ENCODE peak calls at places on chromosomes 13 and 19, in eight cellular contexts. D, M, Z, I, S, O, V and L are unnamed samples.

GRCh38 chr13:59533561-59534337 is 630.0 kb downstream of the DIAPH3 start:
- DNase-seq in M (no peak), O (no peak), I (no peak), S (no peak), V (peak; percentile 75), Z (peak; percentile 7), D (no peak), L (no peak)

GRCh38 chr13:41383400-41383799 is 72.3 kb downstream of the NAA16 start:
- DNase-seq in D (no peak), M (no peak), O (no peak), V (peak; percentile 18), S (no peak), I (no peak), Z (no peak), L (no peak)

GRCh38 chr13:101209206-101209893 is 207.0 kb downstream of the NALCN start:
- DNase-seq in M (no peak), D (no peak), V (no peak), O (no peak), I (no peak), S (no peak), Z (no peak), L (no peak)

GRCh38 chr19:8506402-8506957 is 4.0 kb upstream of the PRAM1 start:
- DNase-seq in I (peak; percentile 59), M (no peak), D (no peak), O (no peak), Z (no peak), S (no peak), V (no peak), L (no peak)

GRCh38 chr13:73061478-73062275 is 2.9 kb downstream of the KLF5 start:
- DNase-seq in I (no peak), D (no peak), O (no peak), M (peak; percentile 54), Z (no peak), V (no peak), S (no peak), L (no peak)

GRCh38 chr13:99031725-99032298 is 53.9 kb upstream of the DOCK9 start:
- DNase-seq in D (no peak), M (no peak), I (no peak), V (no peak), O (no peak), S (no peak), Z (no peak), L (no peak)

GRCh38 chr13:113646376-113646775 is 11.6 kb downstream of the ATP4B start:
- DNase-seq in M (no peak), S (no peak), V (no peak), I (no peak), O (no peak), D (no peak), Z (no peak), L (no peak)

GRCh38 chr19:29528946-29529645 is 3.3 kb downstream of the VSTM2B start:
- DNase-seq in I (no peak), S (no peak), V (no peak), Z (peak; percentile 28), D (no peak), M (no peak), O (no peak), L (no peak)

GRCh38 chr13:59906413-59907027 is 257.2 kb downstream of the DIAPH3 start:
- DNase-seq in S (no peak), M (no peak), Z (peak; percentile 9), D (no peak), V (peak; percentile 26), O (no peak), I (peak; percentile 7), L (no peak)

GRCh38 chr19:38452430-38453366 is 19.2 kb downstream of the RYR1 start:
- DNase-seq in Z (peak; percentile 69), V (no peak), S (no peak), O (no peak), M (peak; percentile 83), I (no peak), D (no peak), L (no peak)

GRCh38 chr13:60019119-60019993 is 144.4 kb downstream of the DIAPH3 start:
- DNase-seq in Z (no peak), M (no peak), V (peak; percentile 8), I (no peak), O (no peak), S (no peak), D (no peak), L (no peak)

GRCh38 chr19:58058428-58058827 is 654 bp upstream of the ZNF135 start:
- DNase-seq in M (no peak), O (no peak), Z (no peak), V (no peak), S (no peak), D (no peak), I (no peak), L (no peak)

GRCh38 chr13:113507564-113508210 is 17.2 kb upstream of the DCUN1D2 start:
- DNase-seq in S (no peak), Z (no peak), D (no peak), V (no peak), M (no peak), O (no peak), I (no peak), L (no peak)

GRCh38 chr19:35940078-35940775 is 4.1 kb downstream of the LRFN3 start:
- DNase-seq in O (no peak), I (no peak), V (no peak), M (no peak), Z (no peak), D (no peak), S (no peak), L (no peak)

GRCh38 chr19:14804755-14805154 is 26.4 kb upstream of the ADGRE2 start:
- DNase-seq in M (no peak), D (no peak), Z (no peak), O (no peak), S (no peak), V (no peak), I (peak; percentile 80), L (no peak)

GRCh38 chr19:5038631-5039271 is 69.8 kb downstream of the KDM4B start:
- DNase-seq in I (no peak), M (no peak), D (no peak), O (no peak), V (no peak), Z (peak; percentile 54), S (peak; percentile 52), L (no peak)

GRCh38 chr19:49930483-49931011 is 1.2 kb upstream of the NUP62 start:
- DNase-seq in M (peak; percentile 79), I (peak; percentile 71), Z (peak; percentile 50), V (no peak), D (no peak), O (no peak), S (no peak), L (no peak)

GRCh38 chr19:6811906-6812305 is 39.4 kb downstream of the VAV1 start:
- DNase-seq in O (no peak), V (peak; percentile 58), S (no peak), M (no peak), I (no peak), Z (peak; percentile 82), D (no peak), L (no peak)

GRCh38 chr13:113452942-113453901 is at the start of gene ADPRHL1:
- DNase-seq in Z (no peak), S (no peak), I (no peak), M (no peak), D (no peak), O (no peak), V (no peak), L (no peak)

GRCh38 chr13:67351915-67352314 is 121.8 kb upstream of the PCDH9 start:
- DNase-seq in Z (no peak), I (no peak), S (no peak), V (peak; percentile 9), D (no peak), M (no peak), O (no peak), L (no peak)
- H3K9me3 ChIP-seq in Z (no peaks in the 10 kb centered on the region), I (no peaks in the 10 kb centered on the region), S (no peaks in the 10 kb centered on the region), V (no peaks in the 10 kb centered on the region), D (no peaks in the 10 kb centered on the region), M (peaks cover 2% of the 10 kb centered on the region), O (peaks cover 6% of the 10 kb centered on the region), L (no peaks in the 10 kb centered on the region)

GRCh38 chr13:90974249-90974954 is 373.1 kb upstream of the MIR17HG start:
- DNase-seq in Z (no peak), M (no peak), O (no peak), I (no peak), V (no peak), S (no peak), D (no peak), L (no peak)

DNA sequence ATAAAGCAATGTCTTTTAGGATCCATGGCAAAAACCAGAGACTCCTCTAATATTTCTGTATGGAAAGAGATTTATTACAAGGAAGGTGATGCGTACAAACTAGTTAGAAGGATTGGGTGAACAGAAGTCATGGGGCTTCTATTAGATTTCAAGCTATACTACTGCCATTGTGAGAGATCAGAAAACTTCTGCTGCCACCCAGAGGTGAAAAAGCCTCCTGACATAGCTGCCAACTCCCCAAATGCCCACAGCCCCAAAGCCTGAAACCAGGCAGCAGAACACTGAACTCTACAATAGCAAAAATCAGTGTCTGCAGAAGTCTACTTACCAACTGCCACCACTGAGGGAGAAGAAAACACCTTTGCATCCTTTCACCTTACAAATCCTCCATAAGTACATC is 379.0 kb upstream of the MIR17HG start:
- DNase-seq in I (no peak), Z (peak; percentile 44), V (peak; percentile 7), D (no peak), M (no peak), O (no peak), S (no peak), L (no peak)
- TF ChIP-seq CTCF in I (no peak), Z (peak; percentile 65), V (peak; percentile 38), D (no peak), M (peak; percentile 35), O (no peak), S (no peak), L (peak; percentile 22)

DNA sequence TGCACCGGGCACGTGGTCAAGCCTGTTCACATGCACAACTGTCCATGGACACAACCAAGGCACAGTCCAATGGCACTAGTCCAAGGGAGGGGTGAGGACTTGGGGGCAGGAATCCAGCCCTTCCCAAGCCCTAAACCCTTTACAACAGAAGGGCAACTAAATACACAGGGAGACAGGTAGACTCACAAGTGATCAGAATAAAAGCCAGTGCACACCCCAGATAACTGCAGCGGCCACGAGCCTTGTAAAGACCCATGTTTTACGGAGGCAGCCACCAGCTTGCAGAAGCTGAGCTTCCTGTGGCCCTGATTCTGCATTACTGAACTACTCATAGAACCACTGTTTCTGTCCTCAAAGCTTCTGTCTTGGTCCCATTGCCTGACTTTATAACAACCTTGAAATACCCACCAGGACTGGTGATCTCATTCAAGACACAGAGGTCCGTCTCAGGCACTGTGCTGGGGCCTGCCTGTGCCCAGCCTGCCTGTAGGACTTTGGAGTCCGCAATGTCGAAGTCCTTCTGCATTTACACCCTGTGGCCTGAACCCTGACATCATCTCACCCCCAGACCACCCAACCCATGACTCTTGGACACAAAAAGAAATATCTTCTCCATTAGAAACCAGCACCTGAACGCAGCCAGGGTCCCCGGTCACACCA is 181.2 kb downstream of the COL4A1 start:
- DNase-seq in S (no peak), M (no peak), Z (no peak), V (no peak), D (no peak), I (no peak), O (no peak), L (no peak)
- H3K27ac ChIP-seq in S (no peak overlapping the region), M (peak overlapping the region; percentile 69), Z (peak overlapping the region; percentile 77), V (peak overlapping the region; percentile 68), D (peak overlapping the region; percentile 66), I (peak overlapping the region; percentile 69), O (peak overlapping the region; percentile 94), L (peak overlapping the region; percentile 66)

GRCh38 chr19:55720214-55720746 is 17.9 kb downstream of the NLRP9 start:
- DNase-seq in V (no peak), D (no peak), Z (no peak), M (no peak), O (no peak), I (no peak), S (no peak), L (no peak)

GRCh38 chr19:55720801-55721200 is 17.4 kb downstream of the NLRP9 start:
- DNase-seq in I (no peak), S (no peak), Z (no peak), O (no peak), V (no peak), D (no peak), M (no peak), L (no peak)

GRCh38 chr19:55723491-55723890 is 14.7 kb downstream of the NLRP9 start:
- DNase-seq in D (no peak), O (no peak), Z (no peak), V (no peak), I (no peak), S (no peak), M (no peak), L (no peak)
- H3K9me3 ChIP-seq in D (no peaks in the 10 kb centered on the region), O (peaks cover 19% of the 10 kb centered on the region), Z (peaks cover 35% of the 10 kb centered on the region), V (no peaks in the 10 kb centered on the region), I (no peaks in the 10 kb centered on the region), S (no peaks in the 10 kb centered on the region), M (peaks cover 19% of the 10 kb centered on the region), L (no peaks in the 10 kb centered on the region)